ENCODE peak calls at places on chromosomes 12 and 14, in six cellular contexts. B is transverse colon, P is endothelial cell of umbilical vein, X is upper lobe of left lung, W is H1, T is HCT116. F is an unnamed sample.

GRCh38 chr14:85178869-85179268 is 351.1 kb upstream of the FLRT2 start:
- DNase-seq in B (no peak), P (no peak), X (no peak), W (peak; percentile 31), T (no peak), F (no peak)

GRCh38 chr14:92109490-92109889 is 3.1 kb upstream of the ATXN3 start:
- DNase-seq in B (no peak), P (no peak), X (no peak), W (no peak), T (no peak), F (no peak)

GRCh38 chr14:52895000-52895399 is 55.9 kb downstream of the FERMT2 start:
- DNase-seq in B (no peak), P (no peak), X (no peak), W (no peak), T (peak; percentile 15), F (no peak)

GRCh38 chr12:120157678-120158077 is 36.8 kb downstream of the GCN1 start:
- DNase-seq in B (no peak), P (no peak), X (no peak), W (no peak), T (no peak), F (no peak)

GRCh38 chr12:151579-151978 is 62.4 kb downstream of the SLC6A12 start:
- DNase-seq in B (no peak), P (no peak), X (no peak), W (no peak), T (no peak), F (no peak)

GRCh38 chr12:94997726-94998125 is 5.8 kb downstream of the NDUFA12 start:
- DNase-seq in B (no peak), P (no peak), X (no peak), W (no peak), T (no peak), F (no peak)

GRCh38 chr12:120628919-120629318 is 11.5 kb upstream of the CABP1 start:
- DNase-seq in B (peak; percentile 28), P (no peak), X (no peak), W (no peak), T (no peak), F (no peak)

GRCh38 chr12:130424858-130425697 is 87.4 kb downstream of the PIWIL1 start:
- DNase-seq in B (peak; percentile 3), P (no peak), X (peak; percentile 62), W (no peak), T (no peak), F (peak; percentile 85)

GRCh38 chr14:101963611-101964296 is 619 bp upstream of the DYNC1H1 start:
- DNase-seq in B (no peak), P (no peak), X (no peak), W (no peak), T (no peak), F (no peak)

GRCh38 chr12:82019533-82019932 is 260.4 kb upstream of the PPFIA2 start:
- DNase-seq in B (no peak), P (no peak), X (no peak), W (no peak), T (no peak), F (no peak)

GRCh38 chr12:109255377-109255776 is 53.7 kb downstream of the FOXN4 start:
- DNase-seq in B (no peak), P (no peak), X (no peak), W (peak; percentile 25), T (no peak), F (no peak)

GRCh38 chr12:50677858-50678257 is 86.0 kb upstream of the ATF1 start:
- DNase-seq in B (no peak), P (no peak), X (no peak), W (no peak), T (no peak), F (no peak)

GRCh38 chr12:42475055-42475454 is 114.5 kb downstream of the PRICKLE1 start:
- DNase-seq in B (no peak), P (peak; percentile 29), X (no peak), W (no peak), T (no peak), F (no peak)

GRCh38 chr12:25051583-25052190 is 102.8 kb upstream of the BCAT1 start:
- DNase-seq in B (peak; percentile 23), P (no peak), X (no peak), W (no peak), T (no peak), F (no peak)

GRCh38 chr12:47052274-47052673 is 27.1 kb upstream of the PCED1B start:
- DNase-seq in B (no peak), P (no peak), X (no peak), W (no peak), T (no peak), F (no peak)

GRCh38 chr14:89382487-89383170 is 34.4 kb downstream of the FOXN3 start:
- DNase-seq in B (no peak), P (no peak), X (no peak), W (no peak), T (no peak), F (no peak)

GRCh38 chr12:6450869-6451347 is 934 bp upstream of the TAPBPL start:
- DNase-seq in B (peak; percentile 47), P (no peak), X (no peak), W (no peak), T (no peak), F (no peak)

GRCh38 chr12:6450091-6450868 is 1.6 kb upstream of the TAPBPL start:
- DNase-seq in B (no peak), P (no peak), X (no peak), W (no peak), T (no peak), F (no peak)

GRCh38 chr12:6452908-6453630 is 1.2 kb downstream of the TAPBPL start:
- DNase-seq in B (peak; percentile 76), P (no peak), X (peak; percentile 61), W (no peak), T (no peak), F (no peak)

GRCh38 chr12:6452245-6452731 is 446 bp downstream of the TAPBPL start:
- DNase-seq in B (peak; percentile 68), P (no peak), X (no peak), W (no peak), T (no peak), F (no peak)

GRCh38 chr12:6451348-6452244 is at the start of gene TAPBPL:
- DNase-seq in B (peak; percentile 89), P (peak; percentile 89), X (peak; percentile 92), W (no peak), T (no peak), F (peak; percentile 95)
- TF ChIP-seq POLR2A in B (peak; percentile 78), P (peak; percentile 41), X (no peak), W (no peak), T (no peak), F (peak; percentile 63)

DNA sequence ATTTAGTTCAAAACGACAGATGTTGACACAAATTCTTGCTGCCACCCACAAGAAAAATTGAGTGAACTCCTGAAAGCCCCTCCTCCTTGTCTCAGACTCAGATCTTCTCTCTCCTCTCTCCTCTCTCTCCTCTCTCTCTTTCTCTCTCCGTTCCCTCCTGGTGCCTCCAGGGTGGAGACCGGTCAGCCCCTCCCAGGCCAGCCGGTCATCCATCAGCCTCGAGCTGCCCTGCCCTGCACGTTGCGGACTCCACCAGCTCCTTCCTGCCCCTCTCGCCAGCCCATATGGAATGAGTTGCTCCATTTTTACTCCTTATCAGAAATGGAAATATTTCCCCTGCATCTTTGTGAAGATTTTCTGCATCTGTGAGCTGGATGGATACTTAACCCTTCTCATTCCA is 103.8 kb downstream of the TBX5 start:
- DNase-seq in B (no peak), P (no peak), X (peak; percentile 41), W (no peak), T (no peak), F (no peak)
- H3K4me1 ChIP-seq in B (no peaks in the 10 kb centered on the region), P (no peaks in the 10 kb centered on the region), X (no peaks in the 10 kb centered on the region), W (peaks cover 8% of the 10 kb centered on the region), T (no peaks in the 10 kb centered on the region), F (no peaks in the 10 kb centered on the region)

GRCh38 chr12:4168041-4168440 is 105.5 kb upstream of the CCND2 start:
- DNase-seq in B (no peak), P (no peak), X (no peak), W (no peak), T (no peak), F (no peak)

GRCh38 chr12:4169522-4169921 is 104.0 kb upstream of the CCND2 start:
- DNase-seq in B (no peak), P (no peak), X (no peak), W (no peak), T (no peak), F (no peak)

GRCh38 chr12:4161718-4162117 is 111.8 kb upstream of the CCND2 start:
- DNase-seq in B (no peak), P (no peak), X (no peak), W (no peak), T (no peak), F (no peak)

GRCh38 chr12:4160314-4161040 is 113.1 kb upstream of the CCND2 start:
- DNase-seq in B (no peak), P (no peak), X (no peak), W (no peak), T (no peak), F (no peak)

DNA sequence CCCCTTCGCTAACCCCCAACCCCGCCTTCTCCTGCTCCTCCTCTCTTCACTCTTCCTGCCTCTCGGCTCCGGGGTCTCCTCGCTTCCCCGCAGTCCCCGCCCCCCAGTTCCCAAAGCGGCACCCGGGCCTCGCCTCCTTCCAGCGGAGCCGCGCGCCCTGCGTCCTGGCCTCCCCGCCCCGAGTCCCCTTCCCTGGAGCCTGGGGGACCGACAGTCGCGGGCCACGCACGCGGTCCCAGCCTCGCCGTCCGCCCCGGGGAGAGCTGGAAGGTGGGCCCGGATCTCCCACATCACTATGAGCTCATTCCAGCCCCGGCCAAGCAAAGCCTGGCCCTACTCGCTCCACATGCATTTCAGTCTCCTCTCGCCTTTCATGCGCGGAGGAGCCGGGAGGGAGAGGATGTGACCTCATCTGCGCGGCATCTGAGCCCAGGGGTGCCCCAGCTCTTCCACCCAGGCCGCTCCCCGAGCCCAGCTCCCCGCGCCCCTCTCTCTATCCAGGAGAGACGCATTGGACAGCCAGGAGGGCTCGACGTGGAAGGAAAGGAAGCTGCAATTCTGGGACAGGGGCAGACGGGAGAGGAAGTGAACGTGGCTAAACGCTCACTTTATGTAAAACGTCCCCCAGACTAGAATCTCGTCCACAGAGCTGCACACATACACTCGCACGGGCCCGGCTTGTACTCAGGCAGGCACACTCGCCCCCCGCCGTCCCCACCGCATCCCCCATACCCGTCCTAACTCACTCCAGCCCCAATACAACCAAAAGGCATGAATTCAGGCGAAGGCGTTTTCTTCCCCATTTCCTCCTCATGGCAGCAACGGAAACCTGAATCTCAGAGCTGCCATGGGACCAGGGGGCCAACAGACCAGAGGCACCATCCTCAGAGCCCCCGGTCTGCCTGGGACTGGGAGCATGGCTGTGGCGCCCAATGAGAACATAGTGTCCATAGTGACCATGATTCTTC is 108.7 kb upstream of the CCND2 start:
- DNase-seq in B (peak; percentile 50), P (peak; percentile 54), X (peak; percentile 87), W (peak; percentile 51), T (no peak), F (no peak)
- TF ChIP-seq POLR2AphosphoS5 in B (peak; percentile 19), P (no peak), X (no peak), W (peak; percentile 24), T (no peak), F (peak; percentile 56)

DNA sequence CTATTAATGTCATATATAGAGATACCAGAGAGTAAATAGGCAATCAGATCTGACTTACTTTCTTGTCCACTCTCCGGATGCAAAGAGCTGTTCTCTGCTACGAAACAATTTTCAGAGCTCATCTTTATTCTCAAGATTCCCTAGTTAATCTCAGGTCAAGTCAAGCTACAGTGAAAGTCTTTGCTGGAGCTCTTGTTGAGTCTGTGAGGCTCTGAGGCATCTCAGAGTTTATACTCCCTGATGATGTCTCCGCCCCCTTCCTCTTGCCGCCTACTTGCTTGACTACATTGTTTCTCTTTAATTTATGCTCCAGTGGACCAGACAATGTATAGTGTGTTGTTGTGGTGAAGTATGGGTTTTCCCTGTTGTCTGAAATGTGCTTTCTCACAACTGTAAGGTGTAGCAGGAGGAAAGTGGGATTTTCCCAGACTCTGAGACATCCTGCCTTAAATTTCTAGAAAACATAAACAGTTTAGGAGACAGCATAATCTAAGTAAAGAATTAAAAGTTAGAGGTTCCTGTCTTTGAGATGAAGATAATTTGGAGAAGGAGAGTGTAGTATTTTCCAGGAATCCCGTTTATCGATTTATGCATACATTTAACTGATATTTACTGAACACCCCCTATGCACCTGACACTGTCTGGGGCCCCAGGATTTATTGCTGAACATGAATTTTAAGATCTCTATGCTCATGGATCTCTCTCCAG is at the start of gene CD69:
- DNase-seq in B (peak; percentile 71), P (peak; percentile 71), X (no peak), W (no peak), T (no peak), F (no peak)
- TF ChIP-seq POLR2A in B (peak; percentile 88), P (no peak), X (peak; percentile 47), W (no peak), T (no peak), F (no peak)